ENCODE peak calls at places on chromosomes 11 and 22, in nine cellular contexts. P is transverse colon, X is PC-3, J is neuronal stem cell, H is HAP-1, Z is esophagus muscularis mucosa, O is cardiac muscle cell, E is upper lobe of right lung, T is mucosa of descending colon. N is an unnamed sample. For H3K4me1, the result is how much of the 10 kb centered on the place peaks cover.

GRCh38 chr11:118522571-118523072 is 4.7 kb upstream of the TTC36 start:
- DNase-seq in H (peak), P (no peak), J (no peak), T (no peak), E (no peak), Z (no peak), O (peak), X (peak), N (no peak)

GRCh38 chr22:27385261-27385998 is 416.1 kb downstream of the MN1 start:
- DNase-seq in Z (peak), H (no peak), X (no peak), O (no peak), E (no peak), J (no peak), P (no peak), T (no peak), N (no peak)

GRCh38 chr11:37812281-37812880 is 1214.3 kb upstream of the RAG2 start:
- DNase-seq in X (no peak), J (no peak), T (no peak), E (peak), O (no peak), H (no peak), Z (no peak), P (no peak), N (no peak)

GRCh38 chr11:10350341-10350740 is 45.5 kb downstream of the ADM start:
- DNase-seq in X (peak), J (no peak), P (no peak), T (no peak), E (no peak), Z (peak), H (peak), O (peak), N (no peak)

GRCh38 chr22:48894064-48894671 is 933.5 kb downstream of the BRD1 start:
- DNase-seq in T (no peak), Z (peak), E (peak), O (no peak), J (no peak), H (no peak), P (no peak), X (no peak), N (no peak)

GRCh38 chr22:45203150-45203974 is 37.3 kb downstream of the KIAA0930 start:
- DNase-seq in O (no peak), E (no peak), H (no peak), J (no peak), T (no peak), X (no peak), P (no peak), Z (no peak), N (no peak)

GRCh38 chr11:35675901-35676610 is 13.5 kb downstream of the TRIM44 start:
- DNase-seq in Z (no peak), X (peak), T (no peak), O (peak), J (no peak), H (no peak), P (no peak), E (no peak), N (no peak)

GRCh38 chr22:48829908-48830307 is 997.8 kb downstream of the BRD1 start:
- DNase-seq in P (no peak), E (peak), X (no peak), T (no peak), Z (no peak), J (no peak), H (no peak), O (no peak), N (no peak)

GRCh38 chr11:133720951-133721350 is 124.4 kb downstream of the SPATA19 start:
- DNase-seq in H (no peak), E (no peak), X (no peak), T (no peak), P (no peak), J (no peak), Z (no peak), O (no peak), N (no peak)

GRCh38 chr11:126132319-126132718 is 69.7 kb upstream of the CDON start:
- DNase-seq in Z (no peak), P (no peak), H (no peak), E (peak), X (peak), O (no peak), T (peak), J (no peak), N (no peak)

GRCh38 chr22:39254789-39255298 is 10.1 kb upstream of the PDGFB start:
- DNase-seq in H (no peak), X (peak), E (no peak), Z (no peak), T (no peak), P (no peak), J (no peak), O (no peak), N (no peak)

GRCh38 chr22:31272522-31273446 is 19.5 kb downstream of the PIK3IP1 start:
- DNase-seq in P (peak), Z (no peak), H (peak), X (peak), T (peak), J (peak), O (peak), E (no peak), N (no peak)

GRCh38 chr11:75249704-75250103 is 9.1 kb downstream of the TPBGL start:
- DNase-seq in Z (no peak), O (no peak), E (peak), T (no peak), J (no peak), P (no peak), H (no peak), X (no peak), N (no peak)

GRCh38 chr22:40609216-40609615 is 27.3 kb downstream of the MRTFA start:
- DNase-seq in P (no peak), J (no peak), Z (no peak), E (no peak), T (no peak), X (no peak), O (peak), H (no peak), N (no peak)

GRCh38 chr11:9852465-9852864 is 188.6 kb downstream of the SWAP70 start:
- DNase-seq in H (no peak), J (no peak), X (no peak), E (no peak), Z (no peak), P (no peak), T (no peak), O (no peak), N (no peak)

GRCh38 chr22:41862160-41862529 is 29.2 kb downstream of the SREBF2 start:
- DNase-seq in E (no peak), X (no peak), T (no peak), O (peak), P (no peak), J (no peak), Z (no peak), H (no peak), N (peak)

GRCh38 chr11:79768343-79768742 is 327.5 kb upstream of the TENM4 start:
- DNase-seq in E (no peak), T (peak), Z (no peak), J (no peak), H (no peak), X (no peak), O (no peak), P (peak), N (no peak)

GRCh38 chr11:41201156-41201555 is 258.3 kb downstream of the LRRC4C start:
- DNase-seq in Z (no peak), X (peak), T (no peak), O (peak), J (peak), E (no peak), H (peak), P (no peak), N (no peak)

GRCh38 chr11:1824221-1825038 is 10.4 kb upstream of the SYT8 start:
- DNase-seq in H (no peak), Z (no peak), E (no peak), T (no peak), O (no peak), J (no peak), X (no peak), P (no peak), N (no peak)

GRCh38 chr22:26318975-26319374 is 110.1 kb upstream of the ASPHD2 start:
- DNase-seq in X (peak), E (no peak), Z (no peak), J (no peak), O (no peak), T (no peak), H (no peak), P (no peak), N (no peak)

GRCh38 chr11:235180-235997 is 753 bp downstream of the SIRT3 start:
- DNase-seq in J (no peak), E (no peak), O (no peak), X (no peak), P (no peak), Z (no peak), H (no peak), T (no peak), N (peak)

GRCh38 chr11:67406969-67407699 is 3.3 kb downstream of the TBC1D10C start:
- DNase-seq in T (peak), Z (no peak), P (no peak), X (no peak), J (no peak), H (no peak), E (no peak), O (no peak), N (no peak)

GRCh38 chr22:39498368-39498767 is 3.7 kb upstream of the MIEF1 start:
- DNase-seq in T (peak), H (no peak), E (no peak), J (no peak), P (no peak), Z (no peak), O (peak), X (no peak), N (no peak)

GRCh38 chr22:50191041-50191740 is 5.5 kb downstream of the TRABD start:
- DNase-seq in J (no peak), Z (no peak), X (no peak), E (no peak), O (no peak), P (peak), H (no peak), T (peak), N (peak)
- H3K4me1 ChIP-seq in J (under half), Z (half or more), X (under half), E (half or more), O (under half), P (half or more), H (under half), T (under half), N (under half)

GRCh38 chr11:132072880-132073213 is 702.4 kb downstream of the NTM start:
- DNase-seq in Z (no peak), P (no peak), O (peak), T (no peak), J (no peak), E (no peak), H (no peak), X (no peak), N (no peak)
- H3K4me1 ChIP-seq in Z (under half), P (under half), O (under half), T (under half), J (under half), E (under half), H (under half), X (under half), N (under half)

GRCh38 chr11:63843042-63843441 is 4.1 kb downstream of the MARK2 start:
- DNase-seq in H (no peak), O (no peak), J (no peak), P (no peak), E (no peak), Z (no peak), T (peak), X (no peak), N (no peak)
- H3K4me1 ChIP-seq in H (under half), O (half or more), J (under half), P (under half), E (half or more), Z (half or more), T (half or more), X (half or more), N (under half)

GRCh38 chr11:45618897-45619296 is 46.5 kb downstream of the CHST1 start:
- DNase-seq in P (no peak), H (no peak), E (no peak), Z (peak), J (no peak), T (no peak), X (no peak), O (no peak), N (no peak)
- H3K4me1 ChIP-seq in P (under half), H (under half), E (under half), Z (under half), J (under half), T (under half), X (under half), O (under half), N (under half)

GRCh38 chr11:16959528-16960100 is 54.6 kb downstream of the PLEKHA7 start:
- DNase-seq in Z (no peak), J (no peak), E (no peak), P (no peak), X (no peak), H (no peak), T (no peak), O (no peak), N (no peak)

GRCh38 chr11:16960250-16960649 is 54.0 kb downstream of the PLEKHA7 start:
- DNase-seq in H (no peak), O (no peak), Z (no peak), T (no peak), E (no peak), X (no peak), J (no peak), P (no peak), N (no peak)

GRCh38 chr11:16958833-16959232 is 55.4 kb downstream of the PLEKHA7 start:
- DNase-seq in H (no peak), X (no peak), P (peak), E (no peak), Z (no peak), J (no peak), O (no peak), T (peak), N (no peak)

GRCh38 chr11:16953620-16954019 is 60.6 kb downstream of the PLEKHA7 start:
- DNase-seq in H (no peak), J (no peak), P (no peak), X (peak), O (no peak), Z (no peak), E (no peak), T (no peak), N (no peak)

DNA sequence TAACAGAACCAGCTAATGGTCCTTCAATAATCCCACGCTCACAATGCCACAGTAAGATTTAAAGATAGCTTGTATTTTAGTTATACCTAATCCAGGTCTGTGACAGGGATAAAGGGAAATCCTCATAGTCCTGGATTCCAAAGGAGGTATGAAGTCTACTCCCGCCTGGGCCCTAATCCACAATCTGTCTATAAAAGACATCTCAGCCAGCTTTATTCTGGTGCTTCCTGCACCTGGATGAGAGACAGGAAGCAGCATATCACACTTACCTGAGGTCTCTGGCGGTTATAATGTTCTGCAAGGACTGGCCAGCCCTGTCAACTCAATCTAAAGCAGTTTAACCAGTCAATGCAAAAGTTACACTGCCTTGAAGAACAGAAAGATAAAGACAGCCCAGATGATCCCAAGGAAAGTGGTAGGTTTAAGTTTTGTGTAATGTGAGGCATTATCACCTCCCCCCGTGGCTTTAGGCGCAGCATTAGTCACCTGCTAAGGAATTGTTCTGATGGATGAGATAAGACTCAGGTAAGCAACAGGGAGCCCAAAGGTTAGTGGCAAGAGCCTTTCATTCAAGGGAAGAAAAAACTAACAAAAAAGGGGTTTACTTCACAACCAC is 57.6 kb downstream of the PLEKHA7 start:
- DNase-seq in P (no peak), E (no peak), Z (no peak), J (no peak), H (no peak), O (no peak), X (peak), T (no peak), N (no peak)
- H3K4me1 ChIP-seq in P (under half), E (under half), Z (under half), J (under half), H (under half), O (under half), X (under half), T (under half), N (under half)

GRCh38 chr11:117456027-117456720 is 128.5 kb downstream of the CEP164 start:
- DNase-seq in T (no peak), H (no peak), X (no peak), O (no peak), Z (no peak), P (no peak), E (no peak), J (no peak), N (no peak)
- H3K4me1 ChIP-seq in T (under half), H (under half), X (under half), O (under half), Z (under half), P (under half), E (under half), J (under half), N (under half)

DNA sequence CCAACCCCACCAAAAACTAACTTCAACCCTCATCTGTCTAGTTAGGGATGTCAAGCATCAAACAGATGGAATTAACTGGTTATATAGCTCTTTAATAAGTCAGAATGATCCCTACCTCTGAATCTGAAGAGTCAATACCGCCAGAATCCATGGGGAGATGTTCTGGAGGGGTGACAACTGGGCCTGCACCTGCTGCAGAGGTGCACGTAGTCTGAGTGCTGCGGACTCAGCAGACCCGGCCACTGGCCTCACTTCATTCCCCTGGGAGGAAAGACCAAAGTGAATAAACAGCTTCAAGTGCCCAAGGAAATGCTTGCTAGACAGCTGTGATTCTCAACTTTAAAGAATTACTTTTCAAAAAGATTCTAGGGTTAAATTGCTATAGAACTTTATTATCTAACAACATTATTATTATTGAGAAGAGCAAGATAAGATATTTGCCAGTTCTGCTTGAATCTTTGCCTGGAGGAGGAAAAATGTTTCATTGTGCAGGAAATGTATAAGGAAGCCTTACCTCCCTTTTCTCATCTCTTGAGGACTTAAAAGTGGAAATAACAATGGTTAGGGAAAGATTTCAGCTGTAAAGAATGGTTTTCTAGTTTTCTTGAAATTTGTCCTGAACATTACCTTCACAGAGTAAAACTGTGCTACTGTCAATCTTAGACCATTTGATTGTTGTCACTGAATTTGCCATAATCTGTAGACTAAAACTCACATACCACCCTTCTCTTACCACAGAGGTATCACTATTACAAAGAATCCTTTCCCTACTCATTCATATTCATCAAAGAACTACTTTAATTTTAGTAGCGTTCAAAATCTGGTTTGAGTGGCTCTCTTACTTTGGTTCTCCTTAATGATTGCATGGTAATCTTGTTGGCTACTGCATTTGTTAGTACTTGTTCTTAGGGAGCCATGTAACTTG is 4.2 kb downstream of the XBP1 start:
- DNase-seq in Z (no peak), X (no peak), O (no peak), T (no peak), H (no peak), E (no peak), P (no peak), J (no peak), N (no peak)
- H3K4me1 ChIP-seq in Z (under half), X (under half), O (under half), T (under half), H (under half), E (under half), P (under half), J (under half), N (under half)

GRCh38 chr11:122139595-122139866 is 23.5 kb upstream of the BLID start:
- DNase-seq in E (no peak), O (no peak), P (no peak), T (no peak), X (peak), H (no peak), J (no peak), Z (no peak), N (no peak)

GRCh38 chr11:122141757-122142156 is 25.7 kb upstream of the BLID start:
- DNase-seq in E (no peak), J (no peak), H (no peak), Z (no peak), P (no peak), O (no peak), X (peak), T (no peak), N (no peak)

GRCh38 chr11:122138759-122139594 is 23.0 kb upstream of the BLID start:
- DNase-seq in E (no peak), O (no peak), P (no peak), T (no peak), H (no peak), X (peak), J (no peak), Z (no peak), N (no peak)

GRCh38 chr11:122140535-122140934 is 24.5 kb upstream of the BLID start:
- DNase-seq in J (no peak), P (no peak), E (no peak), H (no peak), Z (no peak), O (peak), T (no peak), X (peak), N (no peak)

DNA sequence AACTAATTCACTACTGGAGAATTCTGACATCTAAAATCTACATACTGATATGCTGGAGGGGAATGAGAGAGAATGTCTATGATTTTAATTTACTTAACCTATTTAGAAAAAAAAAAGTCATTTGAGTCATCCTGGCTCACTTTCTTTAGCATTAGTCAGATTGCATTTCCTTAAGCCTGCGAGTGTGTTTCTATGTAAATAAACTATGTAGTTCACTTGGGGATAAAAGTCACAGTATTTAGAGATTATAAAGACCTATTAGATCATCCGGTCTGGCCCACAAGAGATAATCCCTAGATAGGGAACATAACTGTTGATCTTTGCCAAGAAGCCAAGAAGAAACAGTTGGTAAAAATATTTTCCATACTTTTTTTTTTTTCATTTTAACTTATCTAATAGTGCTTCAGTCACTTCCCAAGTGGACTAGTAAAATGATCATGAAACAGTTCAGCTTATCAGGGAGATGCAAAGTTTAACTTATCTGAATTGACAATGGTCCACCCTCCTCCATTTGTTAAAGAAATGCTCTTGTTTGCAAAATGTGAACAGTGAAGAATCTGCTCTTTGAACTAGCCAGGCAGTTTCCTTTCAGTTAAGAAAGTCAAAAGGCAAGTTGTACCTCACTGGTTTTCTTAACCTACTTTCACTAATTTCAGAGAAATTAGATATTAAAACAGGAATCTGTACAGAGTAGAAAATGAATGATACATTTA is 21.2 kb upstream of the BLID start:
- DNase-seq in T (no peak), O (peak), E (no peak), H (no peak), J (no peak), Z (no peak), P (no peak), X (peak), N (no peak)
- H3K4me1 ChIP-seq in T (under half), O (under half), E (under half), H (under half), J (under half), Z (under half), P (under half), X (half or more), N (under half)

N was measured in naive thymus-derived CD4-positive, alpha-beta T cell.